ENCODE peak calls at places on chromosomes 16 and 17, in four cellular contexts. K is uterus, C is tibial nerve, L is stomach. G is an unnamed sample.

GRCh38 chr17:81401727-81402529 is 6.7 kb downstream of the BAHCC1 start:
- DNase-seq in C (no peak), K (no peak), L (no peak), G (no peak)

GRCh38 chr17:43171761-43172487 is 910 bp downstream of the NBR1 start:
- DNase-seq in C (no peak), L (no peak), K (peak; percentile 58), G (no peak)

GRCh38 chr17:2406903-2407790 is 6.3 kb upstream of the MNT start:
- DNase-seq in K (peak; percentile 78), C (peak; percentile 58), L (peak; percentile 69), G (peak; percentile 84)

GRCh38 chr17:50304781-50305404 is 30.6 kb downstream of the TMEM92 start:
- DNase-seq in L (peak; percentile 64), C (no peak), K (no peak), G (no peak)

GRCh38 chr17:16428098-16428882 is 12.9 kb downstream of the TRPV2 start:
- DNase-seq in L (peak; percentile 73), C (no peak), K (peak; percentile 52), G (peak; percentile 67)

GRCh38 chr17:78676415-78677302 is 99.5 kb upstream of the DNAH17 start:
- DNase-seq in K (no peak), L (no peak), C (no peak), G (no peak)

GRCh38 chr17:69142473-69142802 is 743 bp upstream of the ABCA6 start:
- DNase-seq in K (no peak), C (no peak), L (no peak), G (no peak)

GRCh38 chr17:66123163-66123562 is 68.8 kb downstream of the CEP112 start:
- DNase-seq in L (no peak), C (no peak), K (no peak), G (no peak)

GRCh38 chr17:58391302-58391984 is 25.9 kb downstream of the RNF43 start:
- DNase-seq in L (peak; percentile 97), K (peak; percentile 19), C (no peak), G (peak; percentile 97)

GRCh38 chr16:68290455-68290854 is 20.3 kb downstream of the SLC7A6OS start:
- DNase-seq in C (no peak), K (no peak), L (no peak), G (no peak)

GRCh38 chr17:62572488-62573469 is 54.7 kb upstream of the MRC2 start:
- DNase-seq in K (no peak), C (no peak), L (no peak), G (no peak)

GRCh38 chr17:68295086-68295485 is 3.8 kb downstream of the ARSG start:
- DNase-seq in K (no peak), C (no peak), L (no peak), G (no peak)

GRCh38 chr16:53112015-53112414 is 57.2 kb downstream of the CHD9 start:
- DNase-seq in K (no peak), C (no peak), L (no peak), G (no peak)

GRCh38 chr16:1338119-1338730 is 4.8 kb downstream of the BAIAP3 start:
- DNase-seq in K (no peak), L (peak; percentile 78), C (no peak), G (peak; percentile 74)

GRCh38 chr17:75604034-75604695 is 16.6 kb downstream of the MYO15B start:
- DNase-seq in K (no peak), L (no peak), C (no peak), G (peak; percentile 65)

GRCh38 chr16:24309222-24309905 is 53.2 kb downstream of the CACNG3 start:
- DNase-seq in K (no peak), C (no peak), L (peak; percentile 36), G (no peak)

GRCh38 chr17:56598471-56598870 is 5.0 kb downstream of the NOG start:
- DNase-seq in L (no peak), C (no peak), K (no peak), G (no peak)

GRCh38 chr16:11225677-11226549 is 30.1 kb downstream of the SOCS1 start:
- DNase-seq in K (no peak), C (no peak), L (no peak), G (no peak)

GRCh38 chr16:31458073-31458834 is 1.0 kb upstream of the ARMC5 start:
- DNase-seq in K (no peak), L (peak; percentile 57), C (no peak), G (peak; percentile 64)

GRCh38 chr17:49031965-49032928 is 35.1 kb downstream of the IGF2BP1 start:
- DNase-seq in C (no peak), L (peak; percentile 49), K (peak; percentile 30), G (no peak)

GRCh38 chr17:34357398-34357797 is 1.1 kb downstream of the CCL13 start:
- DNase-seq in L (no peak), K (no peak), C (no peak), G (no peak)
- H3K36me3 ChIP-seq in L (no peaks in the 10 kb centered on the region), K (no peaks in the 10 kb centered on the region), C (no peaks in the 10 kb centered on the region), G (no peaks in the 10 kb centered on the region)

GRCh38 chr16:85005278-85006069 is 5.9 kb downstream of the ZDHHC7 start:
- DNase-seq in L (no peak), K (peak; percentile 74), C (no peak), G (no peak)

GRCh38 chr16:85007815-85008214 is 3.5 kb downstream of the ZDHHC7 start:
- DNase-seq in K (no peak), L (no peak), C (no peak), G (no peak)

GRCh38 chr16:85006639-85007038 is 4.7 kb downstream of the ZDHHC7 start:
- DNase-seq in L (no peak), K (no peak), C (no peak), G (no peak)

GRCh38 chr16:85010446-85010930 is 847 bp downstream of the ZDHHC7 start:
- DNase-seq in K (no peak), L (no peak), C (no peak), G (no peak)

DNA sequence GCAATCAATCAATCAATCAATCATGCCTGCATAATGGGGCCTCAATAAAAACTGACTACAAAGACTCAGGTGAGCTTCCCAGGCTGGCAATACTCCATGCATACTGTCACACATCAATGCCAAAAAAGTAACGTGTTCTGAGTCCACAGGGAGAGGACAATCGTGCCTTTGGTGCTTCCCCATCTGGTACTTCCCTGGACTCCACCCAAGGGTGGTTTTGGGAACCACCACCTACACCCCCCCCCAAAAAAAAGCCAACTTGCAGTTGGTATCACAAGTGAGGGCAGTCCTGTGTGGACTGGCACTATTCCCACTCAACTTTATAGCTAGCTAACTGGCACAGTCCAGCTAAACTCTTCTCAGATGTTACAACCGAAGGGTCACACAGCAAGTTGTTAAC is 3.1 kb downstream of the ZDHHC7 start:
- DNase-seq in C (no peak), L (no peak), K (no peak), G (no peak)
- H3K4me1 ChIP-seq in C (peaks cover 40% of the 10 kb centered on the region), L (peaks cover 77% of the 10 kb centered on the region), K (peaks cover 32% of the 10 kb centered on the region), G (peaks cover 66% of the 10 kb centered on the region)

GRCh38 chr16:81785138-81785924 is 6.2 kb downstream of the PLCG2 start:
- DNase-seq in C (no peak), K (no peak), L (no peak), G (no peak)

GRCh38 chr16:81787659-81788058 is 8.6 kb downstream of the PLCG2 start:
- DNase-seq in L (no peak), K (no peak), C (no peak), G (no peak)

GRCh38 chr16:81786868-81787267 is 7.8 kb downstream of the PLCG2 start:
- DNase-seq in C (no peak), K (no peak), L (no peak), G (no peak)

GRCh38 chr16:81784042-81784785 is 5.1 kb downstream of the PLCG2 start:
- DNase-seq in K (no peak), L (no peak), C (no peak), G (no peak)

DNA sequence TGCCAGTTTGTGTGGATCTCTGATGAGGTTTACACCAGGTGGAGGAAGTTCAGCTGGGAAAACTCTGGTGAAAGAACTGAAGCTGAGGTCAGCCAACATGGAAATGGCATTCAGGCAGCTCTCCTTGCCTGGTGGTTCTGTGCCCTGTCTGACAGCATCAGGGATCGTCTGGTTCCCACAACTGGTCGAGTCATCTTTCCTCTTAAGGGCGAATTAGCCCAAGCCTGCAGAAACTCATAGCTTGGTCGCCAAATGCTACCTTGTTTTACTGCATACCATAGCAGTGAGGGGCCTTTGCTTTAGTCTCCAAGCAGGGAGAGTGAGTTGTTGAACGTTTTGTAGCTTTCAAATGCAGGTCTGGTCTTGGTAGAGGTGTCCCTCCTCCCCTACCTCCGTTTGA is 7.2 kb downstream of the PLCG2 start:
- DNase-seq in L (no peak), K (no peak), C (no peak), G (no peak)
- H3K36me3 ChIP-seq in L (no peaks in the 10 kb centered on the region), K (no peaks in the 10 kb centered on the region), C (no peaks in the 10 kb centered on the region), G (no peaks in the 10 kb centered on the region)

GRCh38 chr16:27238016-27238587 is 30.5 kb downstream of the NSMCE1 start:
- DNase-seq in C (no peak), K (peak; percentile 26), L (peak; percentile 44), G (peak; percentile 80)
- H3K4me1 ChIP-seq in C (peaks cover 48% of the 10 kb centered on the region), K (peaks cover 8% of the 10 kb centered on the region), L (peaks cover 70% of the 10 kb centered on the region), G (peaks cover 75% of the 10 kb centered on the region)

DNA sequence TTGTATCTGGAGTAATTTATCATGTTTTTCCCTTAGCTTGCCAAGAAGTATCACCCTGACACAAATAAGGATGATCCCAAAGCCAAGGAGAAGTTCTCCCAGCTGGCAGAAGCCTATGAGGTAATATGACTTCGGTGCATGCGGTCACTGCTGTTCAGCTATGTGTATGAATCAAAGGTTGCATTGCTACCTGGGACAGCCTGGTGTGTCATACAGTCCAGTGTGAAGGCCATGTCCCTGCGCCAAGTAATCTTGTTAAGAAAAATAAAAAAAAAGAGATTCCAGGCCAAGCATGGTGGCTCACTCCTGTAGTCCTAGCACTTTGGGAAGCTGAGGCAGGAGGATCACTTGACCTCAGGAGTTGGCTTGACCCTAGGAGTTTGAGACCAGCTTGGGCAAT is 11.7 kb downstream of the DNAJA3 start:
- DNase-seq in K (no peak), L (no peak), C (no peak), G (no peak)
- H3K36me3 ChIP-seq in K (no peaks in the 10 kb centered on the region), L (peaks cover 84% of the 10 kb centered on the region), C (peaks cover 5% of the 10 kb centered on the region), G (no peaks in the 10 kb centered on the region)

GRCh38 chr16:73028263-73028662 is 19.7 kb downstream of the ZFHX3 start:
- DNase-seq in C (no peak), K (no peak), L (no peak), G (no peak)
- H3K4me1 ChIP-seq in C (peaks cover 12% of the 10 kb centered on the region), K (no peaks in the 10 kb centered on the region), L (peaks cover 84% of the 10 kb centered on the region), G (peaks cover 7% of the 10 kb centered on the region)

DNA sequence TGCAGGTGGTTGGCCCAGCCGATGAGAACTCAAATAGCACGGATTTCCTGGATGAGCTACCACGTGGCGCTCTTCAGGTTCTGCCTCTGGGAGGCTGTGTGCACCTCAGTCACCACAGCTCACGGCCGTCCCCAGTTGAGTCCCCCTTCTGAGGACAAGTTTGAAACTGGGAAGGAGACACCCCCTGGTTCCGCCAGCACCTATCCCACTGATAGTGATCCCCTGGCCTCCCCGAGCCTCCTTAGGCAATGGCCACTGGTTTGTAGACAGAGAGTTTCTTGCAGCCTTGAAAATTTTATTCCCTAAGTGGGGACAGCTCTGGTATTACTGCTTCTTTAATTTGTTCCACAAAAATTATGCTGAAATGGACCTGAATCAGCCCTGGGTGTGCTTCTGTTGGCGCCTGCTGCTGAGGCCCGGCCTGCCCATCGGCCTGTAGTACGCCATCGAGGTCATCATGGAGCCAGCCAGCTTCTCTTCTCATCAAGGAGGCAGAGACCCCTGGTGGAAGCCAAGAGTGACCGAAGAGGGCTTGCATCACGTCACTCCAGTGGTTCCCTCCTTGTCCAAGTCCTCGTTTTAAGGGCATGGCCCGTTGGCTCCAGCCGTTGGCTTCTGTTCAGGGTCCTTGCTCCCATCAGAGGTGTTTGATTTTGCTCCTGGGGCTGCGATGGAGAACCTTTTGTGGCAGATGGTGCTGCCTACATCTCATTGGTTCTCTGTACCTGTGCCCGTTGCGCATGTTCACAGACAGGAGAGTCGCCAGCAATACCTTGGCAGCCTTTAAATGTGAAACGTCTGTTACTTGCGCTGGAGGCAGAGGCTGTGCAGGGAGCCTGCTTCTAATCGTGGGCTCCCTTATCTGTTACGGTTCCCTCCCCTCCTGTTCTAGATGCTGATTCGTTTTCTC is 9.3 kb downstream of the SMCR8 start:
- DNase-seq in C (no peak), K (no peak), L (no peak), G (no peak)
- H3K36me3 ChIP-seq in C (peaks cover 15% of the 10 kb centered on the region), K (no peaks in the 10 kb centered on the region), L (peaks cover 100% of the 10 kb centered on the region), G (peaks cover 7% of the 10 kb centered on the region)